ENCODE peak calls at places on chromosomes 11 and 22, in nine cellular contexts. K is IMR-90, T is tibial artery, J is HFFc6, N is Peyer's patch, X is brain microvascular endothelial cell, E is fibroblast of lung, O is AG04450, Y is neural crest cell. Q is an unnamed sample.

GRCh38 chr11:64999478-64999877 is 2.7 kb upstream of the BATF2 start:
- DNase-seq in O (no peak), X (no peak), N (no peak), J (no peak), T (no peak), Y (no peak), K (no peak), E (no peak), Q (no peak)

GRCh38 chr11:13962562-13963168 is at the start of gene SPON1:
- DNase-seq in J (no peak), E (peak), N (peak), T (no peak), X (no peak), K (peak), Y (peak), O (no peak), Q (peak)

GRCh38 chr11:111463276-111463675 is 48.9 kb downstream of the BTG4 start:
- DNase-seq in Y (no peak), E (no peak), T (no peak), N (no peak), X (no peak), J (no peak), O (no peak), K (no peak), Q (no peak)

GRCh38 chr11:26231252-26231661 is 100.7 kb upstream of the ANO3 start:
- DNase-seq in O (peak), Y (no peak), N (no peak), J (peak), X (peak), E (peak), K (peak), T (no peak), Q (peak)

GRCh38 chr22:20037419-20037818 is 16.5 kb downstream of the TANGO2 start:
- DNase-seq in N (no peak), K (no peak), T (no peak), Y (no peak), O (no peak), E (no peak), J (no peak), X (no peak), Q (no peak)

GRCh38 chr11:78416285-78417174 is 1.1 kb downstream of the GAB2 start:
- DNase-seq in T (peak), J (peak), O (peak), N (peak), E (peak), X (peak), K (peak), Y (peak), Q (peak)

GRCh38 chr22:50129121-50129734 is 39.4 kb downstream of the MOV10L1 start:
- DNase-seq in X (no peak), K (peak), Y (no peak), T (no peak), E (peak), N (no peak), J (no peak), O (no peak), Q (no peak)

GRCh38 chr11:104614117-104614716 is 284.0 kb downstream of the CASP12 start:
- DNase-seq in O (no peak), N (no peak), Y (no peak), K (no peak), E (no peak), J (no peak), T (no peak), X (no peak), Q (no peak)

GRCh38 chr11:13343067-13343466 is 65.5 kb downstream of the BMAL1 start:
- DNase-seq in J (no peak), N (no peak), T (no peak), O (no peak), X (no peak), E (no peak), K (no peak), Y (no peak), Q (no peak)

GRCh38 chr22:40684728-40685127 is 5.4 kb downstream of the MCHR1 start:
- DNase-seq in O (no peak), N (no peak), E (no peak), J (no peak), Y (no peak), X (no peak), K (no peak), T (no peak), Q (no peak)

GRCh38 chr11:100739636-100740035 is 52.5 kb downstream of the ARHGAP42 start:
- DNase-seq in O (peak), Y (no peak), X (peak), J (peak), N (no peak), T (no peak), E (peak), K (peak), Q (peak)

GRCh38 chr11:47688101-47688500 is 27.1 kb downstream of the AGBL2 start:
- DNase-seq in Y (no peak), E (no peak), J (no peak), K (no peak), N (no peak), O (no peak), X (no peak), T (no peak), Q (no peak)

GRCh38 chr11:61971177-61972111 is 4.0 kb upstream of the FTH1 start:
- DNase-seq in T (peak), X (peak), N (peak), Y (peak), O (peak), K (peak), J (peak), E (peak), Q (peak)

GRCh38 chr11:115717215-115717584 is 213.0 kb upstream of the CADM1 start:
- DNase-seq in Y (no peak), K (peak), E (peak), J (no peak), X (no peak), T (no peak), O (peak), N (no peak), Q (no peak)

GRCh38 chr11:62556872-62557631 is 10.4 kb upstream of the AHNAK start:
- DNase-seq in J (no peak), O (no peak), N (no peak), Y (no peak), X (no peak), T (no peak), E (no peak), K (peak), Q (no peak)

GRCh38 chr22:27113211-27114030 is 456.0 kb downstream of the MIAT start:
- DNase-seq in O (no peak), E (peak), N (no peak), J (peak), Y (peak), T (peak), X (peak), K (peak), Q (peak)

GRCh38 chr11:42462558-42463310 is 849.1 kb upstream of the API5 start:
- DNase-seq in O (no peak), Y (no peak), J (peak), X (peak), N (no peak), K (no peak), T (no peak), E (peak), Q (peak)

GRCh38 chr11:86197448-86197847 is 47.1 kb upstream of the EED start:
- DNase-seq in O (no peak), Y (no peak), J (no peak), K (peak), N (no peak), X (no peak), T (no peak), E (no peak), Q (peak)

GRCh38 chr11:106231591-106231990 is 154.1 kb downstream of the AASDHPPT start:
- DNase-seq in J (no peak), X (no peak), N (no peak), T (no peak), O (no peak), K (peak), E (peak), Y (no peak), Q (peak)

GRCh38 chr22:39384750-39385480 is 14.7 kb upstream of the TAB1 start:
- DNase-seq in N (no peak), T (no peak), Y (peak), E (no peak), J (no peak), O (no peak), K (peak), X (peak), Q (peak)

GRCh38 chr11:44770401-44770800 is 43.6 kb downstream of the TSPAN18 start:
- DNase-seq in Y (no peak), K (no peak), J (no peak), N (no peak), O (no peak), T (no peak), E (no peak), X (no peak), Q (no peak)

GRCh38 chr11:100928426-100928825 is 201.2 kb downstream of the PGR start:
- DNase-seq in X (no peak), Y (no peak), K (no peak), J (no peak), N (no peak), O (no peak), T (no peak), E (peak), Q (no peak)

GRCh38 chr22:27561301-27561820 is 240.2 kb downstream of the MN1 start:
- DNase-seq in E (no peak), X (no peak), O (no peak), K (no peak), T (no peak), N (no peak), Y (no peak), J (no peak), Q (peak)

GRCh38 chr11:119046489-119046888 is 10.5 kb downstream of the HYOU1 start:
- DNase-seq in O (no peak), E (no peak), T (no peak), J (no peak), Y (no peak), N (no peak), K (no peak), X (no peak), Q (no peak)

GRCh38 chr11:119047205-119047604 is 9.8 kb downstream of the HYOU1 start:
- DNase-seq in K (no peak), X (no peak), O (no peak), J (no peak), T (no peak), N (no peak), E (no peak), Y (no peak), Q (no peak)

GRCh38 chr11:119048644-119049043 is 8.4 kb downstream of the HYOU1 start:
- DNase-seq in N (no peak), X (no peak), T (no peak), O (no peak), Y (no peak), J (no peak), K (no peak), E (no peak), Q (no peak)

GRCh38 chr11:119041821-119042514 is 11.3 kb upstream of the SLC37A4 start:
- DNase-seq in N (no peak), X (no peak), J (no peak), T (no peak), O (no peak), K (peak), E (peak), Y (no peak), Q (no peak)

GRCh38 chr11:119044708-119045107 is 12.3 kb downstream of the HYOU1 start:
- DNase-seq in N (no peak), E (no peak), T (no peak), K (no peak), X (no peak), Y (no peak), J (no peak), O (no peak), Q (no peak)
- TF ChIP-seq CTCF in N (no peak), E (peak), T (no peak), K (no peak), X (peak), Y (peak), J (peak), O (peak), Q (peak)

GRCh38 chr11:102451693-102452460 is 688 bp downstream of the TMEM123 start:
- DNase-seq in X (peak), N (peak), O (no peak), K (peak), J (peak), T (peak), E (peak), Y (peak), Q (peak)
- TF ChIP-seq CTCF in X (peak), N (no peak), O (peak), K (peak), J (peak), T (no peak), E (no peak), Y (no peak), Q (no peak)

GRCh38 chr22:37824674-37825641 is 1.8 kb downstream of the GALR3 start:
- DNase-seq in E (peak), X (no peak), O (no peak), K (no peak), J (no peak), T (no peak), N (no peak), Y (no peak), Q (no peak)
- TF ChIP-seq CTCF in E (no peak), X (no peak), O (no peak), K (no peak), J (no peak), T (no peak), N (no peak), Y (no peak), Q (no peak)

DNA sequence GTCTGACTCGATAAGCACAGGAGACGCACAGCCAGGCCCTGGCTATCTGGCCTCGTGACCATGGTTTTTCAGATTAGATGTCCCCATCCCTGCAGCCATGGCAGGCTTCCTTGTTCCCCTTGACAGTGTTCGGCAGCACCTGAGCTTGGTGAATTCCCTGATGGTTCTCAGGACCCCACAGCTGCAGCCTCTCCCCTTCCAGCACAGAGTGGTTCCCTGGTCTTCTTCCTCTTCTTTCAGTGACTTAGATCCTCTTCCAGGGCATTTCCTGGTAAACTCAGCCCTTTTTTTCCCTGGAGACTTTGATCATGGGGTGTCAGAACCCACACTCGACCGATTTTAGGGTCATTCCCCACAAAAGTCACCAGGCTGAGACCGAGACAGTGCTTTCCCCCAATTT is 14.5 kb downstream of the GLB1L3 start:
- DNase-seq in E (no peak), O (no peak), T (no peak), Y (no peak), N (no peak), X (no peak), J (no peak), K (no peak), Q (no peak)
- TF ChIP-seq CTCF in E (no peak), O (no peak), T (no peak), Y (no peak), N (no peak), X (no peak), J (no peak), K (no peak), Q (no peak)

DNA sequence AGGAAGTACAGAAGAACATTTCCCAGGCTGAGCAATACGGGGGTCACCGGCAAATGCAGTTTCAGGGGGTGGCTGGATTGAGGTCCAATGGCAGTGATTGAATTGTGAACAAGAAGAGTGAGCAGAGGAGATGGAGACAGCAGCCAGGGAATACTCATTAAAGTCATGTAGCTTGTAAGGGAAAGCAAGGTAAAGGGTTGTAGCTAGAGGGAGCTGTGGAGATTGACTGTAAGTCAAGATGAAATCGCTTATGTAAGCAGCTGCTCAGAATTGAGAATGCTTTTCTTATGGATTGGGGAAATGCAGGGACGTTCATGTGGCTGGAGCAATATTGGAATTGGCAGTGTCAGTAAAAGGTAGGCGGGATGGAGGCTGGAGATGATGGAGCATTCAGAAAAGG is 111.4 kb upstream of the TBCEL start:
- DNase-seq in N (no peak), J (peak), O (peak), T (no peak), X (peak), Y (no peak), E (peak), K (peak), Q (peak)
- TF ChIP-seq CTCF in N (peak), J (peak), O (peak), T (no peak), X (peak), Y (no peak), E (peak), K (peak), Q (peak)

DNA sequence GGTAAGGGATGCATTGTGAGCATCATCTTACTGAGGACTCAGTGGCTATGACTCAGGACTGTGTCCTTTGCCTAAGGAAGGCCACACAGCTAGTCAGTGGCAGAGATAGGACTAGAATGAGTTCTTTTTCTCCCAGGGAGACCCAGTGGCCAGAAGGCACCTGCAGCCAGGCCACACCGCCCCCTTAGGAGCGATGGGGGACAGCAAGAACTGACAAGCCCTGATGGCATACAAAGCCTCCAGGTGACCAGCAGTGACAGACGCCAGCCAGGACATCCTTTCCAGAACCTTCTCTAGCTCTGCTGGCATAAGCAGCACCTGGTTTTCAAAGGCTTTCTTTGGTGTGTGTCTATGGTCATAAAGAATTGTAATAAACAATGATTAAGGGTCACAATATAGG is 240.1 kb downstream of the ST3GAL4 start:
- DNase-seq in E (no peak), K (no peak), N (no peak), J (no peak), O (no peak), X (no peak), T (no peak), Y (no peak), Q (no peak)
- TF ChIP-seq CTCF in E (no peak), K (no peak), N (no peak), J (peak), O (no peak), X (no peak), T (no peak), Y (no peak), Q (no peak)